ENCODE peak calls at places on chromosomes 2 and 18, in five cellular contexts. I, F, N, G and J are unnamed samples.

GRCh38 chr2:85893428-85894258 is 4.9 kb upstream of the ST3GAL5 start:
- DNase-seq in I (no peak), F (peak; percentile 77), N (no peak), G (peak; percentile 84), J (peak; percentile 64)

GRCh38 chr2:148944536-148944935 is 69.5 kb downstream of the KIF5C start:
- DNase-seq in I (no peak), F (no peak), N (no peak), G (no peak), J (no peak)

GRCh38 chr2:113158884-113159553 is 14.8 kb upstream of the PSD4 start:
- DNase-seq in I (no peak), F (peak; percentile 39), N (no peak), G (peak; percentile 69), J (no peak)

GRCh38 chr18:77249583-77250500 is at the start of gene GALR1:
- DNase-seq in I (no peak), F (no peak), N (no peak), G (no peak), J (no peak)

GRCh38 chr2:18243831-18244230 is 316.6 kb downstream of the RDH14 start:
- DNase-seq in I (no peak), F (no peak), N (no peak), G (no peak), J (no peak)

GRCh38 chr2:143955416-143956075 is 564.4 kb downstream of the ZEB2 start:
- DNase-seq in I (no peak), F (peak; percentile 75), N (no peak), G (peak; percentile 75), J (peak; percentile 50)

GRCh38 chr2:86026744-86027065 is 79.0 kb downstream of the POLR1A start:
- DNase-seq in I (no peak), F (no peak), N (no peak), G (no peak), J (no peak)

GRCh38 chr2:12501469-12502147 is 215.1 kb upstream of the TRIB2 start:
- DNase-seq in I (no peak), F (no peak), N (no peak), G (peak; percentile 34), J (no peak)

GRCh38 chr2:70420740-70421139 is 118.9 kb upstream of the FAM136A start:
- DNase-seq in I (no peak), F (no peak), N (no peak), G (no peak), J (no peak)

GRCh38 chr2:65265090-65266045 is 37.7 kb downstream of the ACTR2 start:
- DNase-seq in I (no peak), F (peak; percentile 83), N (peak; percentile 78), G (peak; percentile 90), J (peak; percentile 69)

GRCh38 chr2:118978064-118978463 is 36.1 kb downstream of the MARCO start:
- DNase-seq in I (no peak), F (no peak), N (no peak), G (no peak), J (no peak)

GRCh38 chr18:44464401-44465185 is 216.1 kb upstream of the SETBP1 start:
- DNase-seq in I (no peak), F (peak; percentile 25), N (no peak), G (peak; percentile 76), J (no peak)

GRCh38 chr2:70381235-70381634 is 79.4 kb upstream of the FAM136A start:
- DNase-seq in I (no peak), F (no peak), N (no peak), G (no peak), J (no peak)

GRCh38 chr2:166665991-166666940 is 172.2 kb upstream of the SCN7A start:
- DNase-seq in I (no peak), F (peak; percentile 88), N (no peak), G (peak; percentile 67), J (peak; percentile 47)

GRCh38 chr2:168062054-168062453 is 185.3 kb downstream of the STK39 start:
- DNase-seq in I (no peak), F (no peak), N (no peak), G (no peak), J (no peak)

GRCh38 chr2:172308253-172308935 is 119.0 kb upstream of the ITGA6 start:
- DNase-seq in I (peak; percentile 54), F (no peak), N (no peak), G (no peak), J (no peak)

GRCh38 chr2:71823526-71823925 is 324.1 kb downstream of the CYP26B1 start:
- DNase-seq in I (no peak), F (no peak), N (no peak), G (no peak), J (no peak)

GRCh38 chr2:69436594-69436936 is 670 bp downstream of the NFU1 start:
- DNase-seq in I (no peak), F (peak; percentile 28), N (no peak), G (peak; percentile 12), J (peak; percentile 20)

GRCh38 chr2:113169002-113169530 is 4.7 kb upstream of the PSD4 start:
- DNase-seq in I (no peak), F (no peak), N (no peak), G (no peak), J (no peak)

GRCh38 chr18:24413148-24413547 is 13.3 kb upstream of the IMPACT start:
- DNase-seq in I (no peak), F (no peak), N (no peak), G (no peak), J (no peak)
- TF ChIP-seq CTCF in I (no peak), F (peak; percentile 34), N (peak; percentile 12), G (peak; percentile 37), J (peak; percentile 59)

GRCh38 chr2:154455871-154456270 is 242.6 kb upstream of the KCNJ3 start:
- DNase-seq in I (no peak), F (peak; percentile 19), N (no peak), G (peak; percentile 18), J (no peak)
- H3K4me3 ChIP-seq in I (peak overlapping the region; percentile 13), F (peak overlapping the region; percentile 1), N (no peak overlapping the region), G (peak overlapping the region; percentile 22), J (peak overlapping the region; percentile 44)

DNA sequence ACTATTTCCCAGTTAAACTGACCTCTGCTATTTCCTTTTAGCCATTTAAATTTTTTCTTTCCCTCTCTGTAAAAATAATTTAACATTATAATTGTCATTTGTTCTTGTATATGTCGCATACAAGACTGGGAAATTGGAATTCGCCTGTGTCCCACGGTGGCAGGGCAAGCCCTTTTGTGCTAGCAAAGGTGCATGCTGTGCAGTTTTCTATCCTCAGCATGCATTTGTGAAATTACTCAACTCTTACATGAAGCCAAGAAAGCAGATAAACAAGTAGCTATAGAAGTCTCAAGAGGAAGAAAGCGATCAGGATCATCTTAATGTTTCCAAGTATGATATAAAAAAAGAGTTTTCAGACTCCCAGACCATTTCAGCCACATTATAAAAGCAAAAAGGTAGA is 392.6 kb upstream of the CHST9 start:
- DNase-seq in I (no peak), F (no peak), N (no peak), G (no peak), J (no peak)
- TF ChIP-seq CTCF in I (no peak), F (no peak), N (no peak), G (no peak), J (no peak)

GRCh38 chr2:23492941-23493340 is 108.0 kb downstream of the KLHL29 start:
- DNase-seq in I (no peak), F (no peak), N (no peak), G (peak; percentile 10), J (no peak)
- H3K4me3 ChIP-seq in I (no peak overlapping the region), F (no peak overlapping the region), N (no peak overlapping the region), G (no peak overlapping the region), J (no peak overlapping the region)

GRCh38 chr2:196551014-196551413 is 88.5 kb upstream of the CCDC150 start:
- DNase-seq in I (no peak), F (no peak), N (no peak), G (peak; percentile 16), J (no peak)
- TF ChIP-seq CTCF in I (no peak), F (no peak), N (no peak), G (no peak), J (no peak)

GRCh38 chr2:237171396-237171795 is 85.7 kb downstream of the COPS8 start:
- DNase-seq in I (no peak), F (peak; percentile 95), N (peak; percentile 19), G (peak; percentile 97), J (peak; percentile 87)
- H3K4me3 ChIP-seq in I (no peak overlapping the region), F (no peak overlapping the region), N (no peak overlapping the region), G (no peak overlapping the region), J (no peak overlapping the region)

GRCh38 chr2:240702640-240703011 is 11.0 kb downstream of the AQP12A start:
- DNase-seq in I (no peak), F (no peak), N (no peak), G (no peak), J (no peak)

GRCh38 chr2:240701091-240701735 is 9.5 kb downstream of the AQP12A start:
- DNase-seq in I (no peak), F (no peak), N (no peak), G (no peak), J (no peak)

GRCh38 chr2:240704651-240705050 is 13.0 kb downstream of the AQP12A start:
- DNase-seq in I (no peak), F (no peak), N (no peak), G (no peak), J (no peak)

GRCh38 chr2:240703417-240704341 is 12.0 kb downstream of the AQP12A start:
- DNase-seq in I (peak; percentile 47), F (no peak), N (no peak), G (no peak), J (no peak)

DNA sequence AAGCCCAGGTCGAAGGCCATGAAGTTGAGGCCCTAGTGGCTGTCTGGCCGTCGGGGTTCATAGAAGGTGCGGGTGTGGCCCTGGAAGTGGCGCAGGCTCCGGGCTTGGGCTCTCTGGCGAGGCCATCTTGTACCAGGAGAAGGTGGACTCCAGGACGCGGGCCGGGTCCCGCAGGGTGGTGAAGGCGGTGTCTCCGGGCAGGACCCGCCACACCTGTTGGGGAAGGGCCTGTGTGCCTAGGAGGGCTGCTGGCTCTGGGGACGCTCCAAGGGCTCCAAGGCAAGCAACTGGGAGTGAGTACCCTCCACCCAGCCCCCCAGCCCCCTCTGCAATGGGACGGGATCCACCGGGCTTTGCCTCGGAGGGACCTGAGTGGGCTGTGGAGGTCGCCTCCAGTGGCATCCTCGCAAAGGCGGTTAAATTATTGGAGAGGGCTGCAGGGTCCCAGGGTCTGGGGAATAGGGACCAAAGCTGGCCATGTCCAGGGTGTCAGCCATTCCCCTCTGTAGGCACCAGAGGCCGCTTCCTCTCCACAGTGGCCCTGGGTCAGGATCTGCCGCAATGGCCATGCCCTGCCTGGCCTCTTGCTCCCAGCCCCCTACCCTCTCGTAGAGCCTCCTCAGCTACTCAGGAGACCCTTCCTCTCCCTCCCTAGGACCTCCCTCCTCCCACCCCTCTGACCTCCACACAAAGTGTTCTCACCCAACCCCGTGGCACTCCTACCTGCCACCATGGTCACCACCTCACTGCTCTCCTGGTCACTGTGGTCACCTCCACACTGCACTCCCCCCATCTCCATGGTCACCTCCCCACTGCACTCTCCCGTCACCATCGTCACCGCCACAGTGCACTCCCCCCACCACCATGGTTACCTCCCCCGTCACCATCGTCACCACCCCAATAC is 10.3 kb downstream of the AQP12A start:
- DNase-seq in I (no peak), F (no peak), N (no peak), G (no peak), J (no peak)
- TF ChIP-seq CTCF in I (no peak), F (no peak), N (no peak), G (no peak), J (no peak)

GRCh38 chr2:63740943-63741342 is 100.8 kb upstream of the UGP2 start:
- DNase-seq in I (no peak), F (no peak), N (no peak), G (peak; percentile 34), J (no peak)
- H3K4me3 ChIP-seq in I (no peak overlapping the region), F (no peak overlapping the region), N (no peak overlapping the region), G (no peak overlapping the region), J (no peak overlapping the region)